ENCODE peak calls at places on chromosome 4, in six cellular contexts. One of them, this sample, is unnamed.

GRCh38 chr4:150078996-150079581 is 844 bp downstream of the DCLK2 start:
- DNase-seq in anterior cingulate cortex: peak; percentile 15
- DNase-seq in WTC11: peak; percentile 50
- DNase-seq in activated gamma-delta T cell treated with anti-CD3 and anti-CD28 coated beads, Interleukin-2, amount 50 U/mL, for 16 hours: no peak
- DNase-seq in AG04449: no peak
- DNase-seq in frontal cortex: peak; percentile 47
- DNase-seq in this sample: peak; percentile 9

GRCh38 chr4:168618577-168619265 is 121.9 kb downstream of the PALLD start:
- DNase-seq in activated gamma-delta T cell treated with anti-CD3 and anti-CD28 coated beads, Interleukin-2, amount 50 U/mL, for 16 hours: no peak
- DNase-seq in WTC11: no peak
- DNase-seq in AG04449: no peak
- DNase-seq in frontal cortex: no peak
- DNase-seq in anterior cingulate cortex: no peak
- DNase-seq in this sample: no peak

GRCh38 chr4:101528526-101528925 is 181.2 kb upstream of the PPP3CA start:
- DNase-seq in AG04449: no peak
- DNase-seq in activated gamma-delta T cell treated with anti-CD3 and anti-CD28 coated beads, Interleukin-2, amount 50 U/mL, for 16 hours: no peak
- DNase-seq in anterior cingulate cortex: no peak
- DNase-seq in frontal cortex: no peak
- DNase-seq in WTC11: no peak
- DNase-seq in this sample: no peak

GRCh38 chr4:187393546-187394344 is 601.8 kb upstream of the ZFP42 start:
- DNase-seq in AG04449: peak; percentile 16
- DNase-seq in activated gamma-delta T cell treated with anti-CD3 and anti-CD28 coated beads, Interleukin-2, amount 50 U/mL, for 16 hours: no peak
- DNase-seq in anterior cingulate cortex: no peak
- DNase-seq in WTC11: no peak
- DNase-seq in frontal cortex: no peak
- DNase-seq in this sample: no peak

GRCh38 chr4:109719604-109720003 is 10.3 kb downstream of the PLA2G12A start:
- DNase-seq in anterior cingulate cortex: no peak
- DNase-seq in WTC11: no peak
- DNase-seq in frontal cortex: no peak
- DNase-seq in AG04449: no peak
- DNase-seq in activated gamma-delta T cell treated with anti-CD3 and anti-CD28 coated beads, Interleukin-2, amount 50 U/mL, for 16 hours: no peak
- DNase-seq in this sample: no peak

GRCh38 chr4:109303141-109303499 is 662 bp upstream of the COL25A1 start:
- DNase-seq in frontal cortex: no peak
- DNase-seq in WTC11: no peak
- DNase-seq in anterior cingulate cortex: no peak
- DNase-seq in AG04449: no peak
- DNase-seq in activated gamma-delta T cell treated with anti-CD3 and anti-CD28 coated beads, Interleukin-2, amount 50 U/mL, for 16 hours: no peak
- DNase-seq in this sample: no peak

GRCh38 chr4:156177941-156178340 is 224.3 kb upstream of the CTSO start:
- DNase-seq in AG04449: no peak
- DNase-seq in WTC11: no peak
- DNase-seq in anterior cingulate cortex: no peak
- DNase-seq in frontal cortex: no peak
- DNase-seq in activated gamma-delta T cell treated with anti-CD3 and anti-CD28 coated beads, Interleukin-2, amount 50 U/mL, for 16 hours: no peak
- DNase-seq in this sample: no peak

GRCh38 chr4:10080874-10081606 is 35.6 kb downstream of the WDR1 start:
- DNase-seq in anterior cingulate cortex: no peak
- DNase-seq in WTC11: peak; percentile 2
- DNase-seq in frontal cortex: no peak
- DNase-seq in activated gamma-delta T cell treated with anti-CD3 and anti-CD28 coated beads, Interleukin-2, amount 50 U/mL, for 16 hours: no peak
- DNase-seq in AG04449: no peak
- DNase-seq in this sample: no peak

GRCh38 chr4:113823291-113823659 is 61.7 kb upstream of the CAMK2D start:
- DNase-seq in frontal cortex: no peak
- DNase-seq in anterior cingulate cortex: no peak
- DNase-seq in activated gamma-delta T cell treated with anti-CD3 and anti-CD28 coated beads, Interleukin-2, amount 50 U/mL, for 16 hours: no peak
- DNase-seq in AG04449: no peak
- DNase-seq in WTC11: no peak
- DNase-seq in this sample: no peak

GRCh38 chr4:12179264-12179616 is 750.5 kb upstream of the HS3ST1 start:
- DNase-seq in WTC11: no peak
- DNase-seq in anterior cingulate cortex: no peak
- DNase-seq in frontal cortex: no peak
- DNase-seq in activated gamma-delta T cell treated with anti-CD3 and anti-CD28 coated beads, Interleukin-2, amount 50 U/mL, for 16 hours: no peak
- DNase-seq in AG04449: no peak
- DNase-seq in this sample: no peak

GRCh38 chr4:53782468-53782865 is 191.2 kb upstream of the LNX1 start:
- DNase-seq in activated gamma-delta T cell treated with anti-CD3 and anti-CD28 coated beads, Interleukin-2, amount 50 U/mL, for 16 hours: no peak
- DNase-seq in anterior cingulate cortex: no peak
- DNase-seq in WTC11: no peak
- DNase-seq in AG04449: no peak
- DNase-seq in frontal cortex: no peak
- DNase-seq in this sample: no peak

GRCh38 chr4:129614581-129614980 is 518.6 kb downstream of the C4orf33 start:
- DNase-seq in activated gamma-delta T cell treated with anti-CD3 and anti-CD28 coated beads, Interleukin-2, amount 50 U/mL, for 16 hours: no peak
- DNase-seq in AG04449: no peak
- DNase-seq in anterior cingulate cortex: no peak
- DNase-seq in WTC11: no peak
- DNase-seq in frontal cortex: no peak
- DNase-seq in this sample: no peak

GRCh38 chr4:108683479-108683878 is 33.1 kb downstream of the OSTC start:
- DNase-seq in WTC11: no peak
- DNase-seq in anterior cingulate cortex: no peak
- DNase-seq in AG04449: no peak
- DNase-seq in frontal cortex: no peak
- DNase-seq in activated gamma-delta T cell treated with anti-CD3 and anti-CD28 coated beads, Interleukin-2, amount 50 U/mL, for 16 hours: no peak
- DNase-seq in this sample: no peak

GRCh38 chr4:11632015-11632414 is 203.3 kb upstream of the HS3ST1 start:
- DNase-seq in WTC11: no peak
- DNase-seq in activated gamma-delta T cell treated with anti-CD3 and anti-CD28 coated beads, Interleukin-2, amount 50 U/mL, for 16 hours: no peak
- DNase-seq in anterior cingulate cortex: no peak
- DNase-seq in frontal cortex: no peak
- DNase-seq in AG04449: no peak
- DNase-seq in this sample: no peak

GRCh38 chr4:48899950-48900349 is 6.6 kb downstream of the OCIAD2 start:
- DNase-seq in frontal cortex: no peak
- DNase-seq in anterior cingulate cortex: no peak
- DNase-seq in activated gamma-delta T cell treated with anti-CD3 and anti-CD28 coated beads, Interleukin-2, amount 50 U/mL, for 16 hours: no peak
- DNase-seq in WTC11: no peak
- DNase-seq in AG04449: no peak
- DNase-seq in this sample: no peak

GRCh38 chr4:150237110-150237852 is 159.0 kb downstream of the DCLK2 start:
- DNase-seq in activated gamma-delta T cell treated with anti-CD3 and anti-CD28 coated beads, Interleukin-2, amount 50 U/mL, for 16 hours: no peak
- DNase-seq in AG04449: peak; percentile 94
- DNase-seq in frontal cortex: no peak
- DNase-seq in anterior cingulate cortex: no peak
- DNase-seq in WTC11: no peak
- DNase-seq in this sample: no peak

GRCh38 chr4:169745291-169745690 is 12.5 kb downstream of the HPF1 start:
- DNase-seq in AG04449: peak; percentile 53
- DNase-seq in activated gamma-delta T cell treated with anti-CD3 and anti-CD28 coated beads, Interleukin-2, amount 50 U/mL, for 16 hours: no peak
- DNase-seq in anterior cingulate cortex: no peak
- DNase-seq in WTC11: no peak
- DNase-seq in frontal cortex: no peak
- DNase-seq in this sample: no peak

GRCh38 chr4:86014599-86014998 is 345.3 kb downstream of the MAPK10 start:
- DNase-seq in activated gamma-delta T cell treated with anti-CD3 and anti-CD28 coated beads, Interleukin-2, amount 50 U/mL, for 16 hours: no peak
- DNase-seq in anterior cingulate cortex: no peak
- DNase-seq in frontal cortex: no peak
- DNase-seq in WTC11: peak; percentile 34
- DNase-seq in AG04449: no peak
- DNase-seq in this sample: no peak

GRCh38 chr4:109077486-109077885 is 225.0 kb downstream of the COL25A1 start:
- DNase-seq in AG04449: no peak
- DNase-seq in frontal cortex: no peak
- DNase-seq in activated gamma-delta T cell treated with anti-CD3 and anti-CD28 coated beads, Interleukin-2, amount 50 U/mL, for 16 hours: no peak
- DNase-seq in WTC11: no peak
- DNase-seq in anterior cingulate cortex: no peak
- DNase-seq in this sample: no peak

This sample was measured in NCI-H1930.